ENCODE peak calls at places on chromosomes 13 and 19, in eight cellular contexts. V, C, B, W, K, J, U and E are unnamed samples.

GRCh38 chr13:99528547-99528946 is 27.3 kb downstream of the TM9SF2 start:
- DNase-seq in K (no peak), V (no peak), J (no peak), B (no peak), W (no peak), C (no peak), U (no peak), E (no peak)

GRCh38 chr19:17757125-17757524 is 5.8 kb downstream of the FCHO1 start:
- DNase-seq in B (peak; percentile 42), C (no peak), J (no peak), V (no peak), K (peak; percentile 71), W (peak; percentile 64), U (peak; percentile 74), E (peak; percentile 71)

GRCh38 chr13:112968380-112968909 is 569 bp upstream of the MCF2L start:
- DNase-seq in J (no peak), V (no peak), W (no peak), C (no peak), K (peak; percentile 70), B (no peak), U (peak; percentile 78), E (no peak)

GRCh38 chr13:51816604-51817254 is 12.8 kb upstream of the DHRS12 start:
- DNase-seq in U (no peak), B (no peak), W (no peak), K (no peak), V (no peak), C (no peak), J (no peak), E (no peak)

GRCh38 chr13:113758651-113759524 is at the start of gene TMEM255B:
- DNase-seq in U (peak; percentile 92), J (peak; percentile 86), V (peak; percentile 91), C (peak; percentile 69), B (peak; percentile 55), W (peak; percentile 70), K (peak; percentile 88), E (peak; percentile 54)

GRCh38 chr13:30194906-30195305 is 112.4 kb downstream of the KATNAL1 start:
- DNase-seq in J (no peak), V (no peak), B (no peak), C (no peak), U (no peak), W (peak; percentile 35), K (no peak), E (no peak)

GRCh38 chr13:110651271-110651670 is 35.9 kb downstream of the NAXD start:
- DNase-seq in U (no peak), K (no peak), W (no peak), J (no peak), B (no peak), V (no peak), C (no peak), E (no peak)

GRCh38 chr13:114129649-114130062 is 2.8 kb downstream of the RASA3 start:
- DNase-seq in J (no peak), V (no peak), B (no peak), W (no peak), U (no peak), K (no peak), C (no peak), E (no peak)

GRCh38 chr19:55648657-55649578 is 906 bp downstream of the CCDC106 start:
- DNase-seq in U (no peak), K (no peak), V (no peak), C (no peak), W (no peak), B (no peak), J (no peak), E (no peak)

GRCh38 chr19:19575411-19575810 is 37.3 kb downstream of the CILP2 start:
- DNase-seq in C (no peak), K (no peak), V (no peak), U (no peak), W (no peak), B (no peak), J (no peak), E (no peak)

GRCh38 chr13:95485045-95485517 is 67.4 kb upstream of the CLDN10 start:
- DNase-seq in C (no peak), B (peak; percentile 40), W (peak; percentile 54), V (no peak), K (no peak), J (no peak), U (no peak), E (no peak)

GRCh38 chr19:55157064-55157908 is at the start of gene TNNI3:
- DNase-seq in V (no peak), U (no peak), J (no peak), W (no peak), C (no peak), B (no peak), K (no peak), E (no peak)

GRCh38 chr19:29876414-29876813 is 64.6 kb downstream of the CCNE1 start:
- DNase-seq in J (no peak), K (no peak), V (no peak), C (no peak), W (no peak), B (no peak), U (no peak), E (no peak)

GRCh38 chr13:38670627-38671026 is 16.2 kb upstream of the FREM2 start:
- DNase-seq in U (no peak), B (peak; percentile 31), J (no peak), W (peak; percentile 80), V (no peak), K (no peak), C (no peak), E (no peak)

GRCh38 chr13:84894749-84895148 is 904.5 kb downstream of the SLITRK6 start:
- DNase-seq in C (no peak), K (no peak), U (no peak), J (peak; percentile 39), B (no peak), W (no peak), V (no peak), E (no peak)

DNA sequence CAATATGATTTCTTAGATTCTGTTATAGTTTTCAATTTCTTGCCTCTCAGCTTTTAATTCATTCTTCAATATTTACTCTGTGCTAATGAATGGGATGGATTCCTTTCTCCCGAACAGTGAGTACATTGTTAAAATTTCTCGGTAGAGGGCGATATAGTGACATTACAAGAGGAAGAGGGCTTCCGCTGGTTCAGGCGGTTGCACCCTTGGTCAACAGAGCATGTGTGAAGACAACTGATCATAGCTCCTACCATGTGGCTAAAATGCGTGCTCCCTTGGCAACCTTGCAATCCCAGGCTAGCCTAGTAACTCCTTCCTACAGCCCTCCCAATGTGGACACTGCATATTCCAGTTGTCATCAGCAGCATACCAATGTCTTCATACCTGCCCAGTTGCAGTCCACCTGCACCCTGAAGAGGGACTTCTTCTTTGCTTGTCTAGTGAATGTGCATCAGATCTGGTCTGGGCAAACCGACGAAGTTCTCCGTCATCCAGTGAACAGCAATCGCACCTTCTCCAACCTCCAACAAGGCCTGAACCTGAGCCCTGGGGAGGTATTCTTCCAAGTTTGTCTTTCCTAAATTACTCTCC is 653.0 kb upstream of the GPC6 start:
- DNase-seq in U (no peak), K (no peak), V (peak; percentile 11), J (peak; percentile 33), C (no peak), B (peak; percentile 9), W (peak; percentile 34), E (no peak)
- TF ChIP-seq CTCF in U (no peak), K (no peak), V (peak; percentile 52), J (peak; percentile 31), C (no peak), B (peak; percentile 33), W (peak; percentile 32), E (no peak)

GRCh38 chr13:46010148-46010547 is 42.4 kb downstream of the ZC3H13 start:
- DNase-seq in B (peak; percentile 4), V (peak; percentile 11), C (no peak), J (no peak), K (no peak), W (peak; percentile 8), U (no peak), E (no peak)
- TF ChIP-seq CTCF in B (peak; percentile 42), V (peak; percentile 35), C (no peak), J (no peak), K (no peak), W (peak; percentile 36), U (no peak), E (no peak)

GRCh38 chr19:49113762-49114629 is at the start of gene LIN7B:
- DNase-seq in V (peak; percentile 87), U (peak; percentile 65), J (peak; percentile 60), W (peak; percentile 63), C (peak; percentile 66), K (peak; percentile 74), B (peak; percentile 35), E (no peak)
- TF ChIP-seq CTCF in V (no peak), U (no peak), J (no peak), W (peak; percentile 3), C (no peak), K (peak; percentile 14), B (peak; percentile 19), E (no peak)

GRCh38 chr13:47588676-47589075 is 412.4 kb downstream of the SUCLA2 start:
- DNase-seq in J (no peak), K (no peak), W (no peak), V (no peak), C (no peak), B (no peak), U (no peak), E (no peak)
- TF ChIP-seq CTCF in J (peak; percentile 19), K (no peak), W (peak; percentile 7), V (peak; percentile 55), C (peak; percentile 55), B (peak; percentile 23), U (no peak), E (no peak)

DNA sequence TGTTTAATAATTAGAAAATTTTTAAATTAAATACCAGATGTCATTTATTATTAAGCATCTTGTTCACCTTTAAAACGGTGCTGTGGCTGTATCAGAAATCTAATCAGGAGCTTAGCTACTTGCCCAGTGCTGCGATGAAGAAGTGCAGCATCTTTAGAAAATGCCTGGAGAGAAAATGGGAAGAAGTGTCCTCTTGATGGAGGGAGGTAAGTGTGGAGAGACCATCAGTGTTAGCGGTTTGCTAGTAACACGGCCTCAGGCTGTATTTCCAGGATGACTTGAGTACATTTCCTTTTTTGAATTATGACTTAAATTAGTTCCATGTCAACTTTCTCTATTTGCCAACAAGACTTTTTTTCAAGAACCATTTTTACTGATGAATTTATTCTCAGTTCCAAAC is 74.1 kb downstream of the SHISA2 start:
- DNase-seq in C (no peak), K (no peak), U (no peak), V (no peak), B (no peak), J (no peak), W (no peak), E (no peak)
- TF ChIP-seq CTCF in C (no peak), K (no peak), U (no peak), V (no peak), B (no peak), J (no peak), W (no peak), E (no peak)

GRCh38 chr13:106533101-106533939 is 2.1 kb downstream of the EFNB2 start:
- DNase-seq in C (peak; percentile 54), B (peak; percentile 85), W (peak; percentile 86), U (peak; percentile 87), K (peak; percentile 89), J (peak; percentile 83), V (peak; percentile 81), E (peak; percentile 34)
- TF ChIP-seq CTCF in C (peak; percentile 50), B (peak; percentile 43), W (peak; percentile 36), U (peak; percentile 62), K (peak; percentile 34), J (peak; percentile 21), V (no peak), E (no peak)

GRCh38 chr13:26026211-26026610 is 25.6 kb downstream of the SHISA2 start:
- DNase-seq in B (no peak), U (no peak), V (no peak), K (no peak), W (no peak), C (no peak), J (no peak), E (no peak)
- TF ChIP-seq CTCF in B (no peak), U (no peak), V (no peak), K (no peak), W (no peak), C (no peak), J (no peak), E (no peak)